ENCODE peak calls at places on chromosome 22, in four cellular contexts. P is SW480, W is NCI-H510A, Y is H7. Z is an unnamed sample.
A peak's percentile ranks its signal among the peaks of the same experiment; 100 is the strongest.

GRCh38 chr22:46077669-46078099 is 72.6 kb upstream of the PPARA start:
- DNase-seq in P (no peak), W (no peak), Y (no peak), Z (no peak)

GRCh38 chr22:43007519-43008102 is 7.3 kb downstream of the PACSIN2 start:
- DNase-seq in P (no peak), W (no peak), Y (no peak), Z (no peak)

GRCh38 chr22:40265783-40266182 is 80.5 kb upstream of the ADSL start:
- DNase-seq in P (no peak), W (no peak), Y (no peak), Z (no peak)

GRCh38 chr22:48758905-48759875 is 1068.5 kb downstream of the BRD1 start:
- DNase-seq in P (no peak), W (no peak), Y (peak; percentile 16), Z (no peak)

GRCh38 chr22:47199261-47199948 is 437.0 kb downstream of the TBC1D22A start:
- DNase-seq in P (peak; percentile 30), W (no peak), Y (peak; percentile 50), Z (no peak)

GRCh38 chr22:39920134-39920743 is 19.4 kb downstream of the GRAP2 start:
- DNase-seq in P (no peak), W (no peak), Y (no peak), Z (no peak)

GRCh38 chr22:17774206-17774927 is at the start of gene BID:
- DNase-seq in P (no peak), W (no peak), Y (no peak), Z (no peak)

GRCh38 chr22:38221908-38222796 is 20.4 kb downstream of the MAFF start:
- DNase-seq in P (no peak), W (no peak), Y (peak; percentile 86), Z (no peak)

GRCh38 chr22:26552466-26552865 is 37.5 kb downstream of the TPST2 start:
- DNase-seq in P (no peak), W (no peak), Y (no peak), Z (no peak)

Z was measured in SHP77 treated with DMSO at 0.1 percent for 48 hours.